ENCODE peak calls at places on chromosomes 5 and 9, in seven cellular contexts. J is naive thymus-derived CD4-positive, alpha-beta T cell; E is dorsolateral prefrontal cortex; T is ovary; L is aorta; O is breast epithelium; R is upper lobe of right lung. Z is an unnamed sample.
A peak's percentile ranks its signal among the peaks of the same experiment; 100 is the strongest.

GRCh38 chr9:77598961-77599360 is 49.2 kb downstream of the GNA14 start:
- DNase-seq in E (no peak), R (no peak), J (no peak), T (no peak), L (no peak), O (no peak), Z (no peak)

GRCh38 chr9:125524522-125524921 is 182.5 kb downstream of the MAPKAP1 start:
- DNase-seq in T (no peak), R (no peak), O (no peak), J (no peak), L (no peak), E (no peak), Z (no peak)

GRCh38 chr5:158534203-158534602 is 565.5 kb downstream of the EBF1 start:
- DNase-seq in E (no peak), J (no peak), L (no peak), R (no peak), O (no peak), T (no peak), Z (no peak)

GRCh38 chr5:1048861-1049838 is 40.5 kb downstream of the NKD2 start:
- DNase-seq in J (no peak), O (no peak), R (no peak), T (no peak), L (peak; percentile 67), E (peak; percentile 37), Z (no peak)

GRCh38 chr5:173291722-173292658 is 36.2 kb downstream of the STC2 start:
- DNase-seq in T (no peak), J (no peak), L (peak; percentile 27), O (peak; percentile 49), R (no peak), E (no peak), Z (no peak)

GRCh38 chr5:125538469-125538868 is 792.0 kb upstream of the ZNF608 start:
- DNase-seq in J (no peak), R (no peak), E (no peak), O (no peak), L (no peak), T (no peak), Z (no peak)

GRCh38 chr9:38682713-38683112 is 37.2 kb downstream of the FAM240B start:
- DNase-seq in E (no peak), J (no peak), R (no peak), L (no peak), T (no peak), O (no peak), Z (no peak)

GRCh38 chr5:106940986-106941385 is 729.8 kb downstream of the EFNA5 start:
- DNase-seq in L (no peak), O (no peak), J (no peak), E (no peak), T (no peak), R (no peak), Z (no peak)

GRCh38 chr5:144273232-144274027 is 102.8 kb downstream of the KCTD16 start:
- DNase-seq in L (no peak), E (no peak), J (no peak), R (no peak), O (no peak), T (no peak), Z (no peak)

GRCh38 chr5:76787237-76787636 is 31.6 kb upstream of the F2RL1 start:
- DNase-seq in O (peak; percentile 29), E (no peak), J (no peak), R (no peak), L (peak; percentile 68), T (peak; percentile 39), Z (no peak)

GRCh38 chr5:4700082-4700481 is 440.0 kb upstream of the ADAMTS16 start:
- DNase-seq in R (peak; percentile 85), L (peak; percentile 78), J (no peak), T (no peak), O (peak; percentile 78), E (peak; percentile 71), Z (no peak)

GRCh38 chr9:18235181-18235908 is 238.6 kb upstream of the ADAMTSL1 start:
- DNase-seq in T (no peak), J (no peak), R (no peak), O (no peak), E (no peak), L (no peak), Z (no peak)

GRCh38 chr9:37283730-37284235 is 138.7 kb upstream of the GRHPR start:
- DNase-seq in O (no peak), E (no peak), L (no peak), R (no peak), J (no peak), T (no peak), Z (no peak)

GRCh38 chr9:105328872-105329728 is 84.6 kb downstream of the SLC44A1 start:
- DNase-seq in E (peak; percentile 60), T (no peak), J (no peak), O (no peak), L (no peak), R (no peak), Z (no peak)

GRCh38 chr9:109799792-109800191 is 19.8 kb downstream of the PALM2AKAP2 start:
- DNase-seq in E (no peak), R (no peak), J (no peak), T (no peak), O (no peak), L (no peak), Z (no peak)

GRCh38 chr5:74149395-74149794 is 491.1 kb downstream of the ENC1 start:
- DNase-seq in J (no peak), O (peak; percentile 48), T (peak; percentile 29), E (no peak), L (no peak), R (peak; percentile 69), Z (no peak)

GRCh38 chr9:65435464-65435863 is 150.5 kb upstream of the FOXD4L5 start:
- DNase-seq in O (no peak), T (no peak), J (no peak), E (no peak), L (no peak), R (no peak), Z (no peak)

GRCh38 chr5:79959407-79959806 is 31.7 kb downstream of the MTX3 start:
- DNase-seq in R (no peak), O (no peak), E (no peak), J (no peak), T (no peak), L (no peak), Z (no peak)

GRCh38 chr9:4061717-4062116 is 238.2 kb downstream of the GLIS3 start:
- DNase-seq in E (no peak), J (no peak), L (no peak), T (no peak), R (no peak), O (no peak), Z (no peak)

GRCh38 chr9:30075022-30075421 is 2309.4 kb upstream of the ACO1 start:
- DNase-seq in T (no peak), L (no peak), J (no peak), O (no peak), R (no peak), E (no peak), Z (no peak)

DNA sequence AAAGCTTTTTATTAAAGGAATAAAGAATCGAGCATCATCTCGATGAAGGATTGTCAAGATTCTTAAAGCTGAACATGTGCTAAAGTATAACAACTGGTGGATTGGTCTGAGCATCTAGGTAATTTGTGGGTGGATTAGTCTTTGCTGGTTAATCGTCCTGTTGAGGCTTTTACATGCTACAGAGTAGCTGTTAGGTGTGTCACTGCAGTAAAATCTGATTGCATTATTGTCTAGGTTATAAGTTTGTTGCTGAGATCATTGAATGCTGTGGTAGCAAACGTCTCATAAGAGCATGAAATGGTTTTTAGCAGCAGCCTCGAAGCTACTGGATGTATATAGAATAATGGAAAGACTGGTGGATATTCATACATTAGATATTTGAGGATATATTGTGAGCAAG is 7.2 kb downstream of the FBXO38 start:
- DNase-seq in J (no peak), T (no peak), R (no peak), E (no peak), L (no peak), O (no peak), Z (no peak)
- H3K4me3 ChIP-seq in J (no peak overlapping the region), T (no peak overlapping the region), R (no peak overlapping the region), E (no peak overlapping the region), L (no peak overlapping the region), O (no peak overlapping the region), Z (no peak overlapping the region)

DNA sequence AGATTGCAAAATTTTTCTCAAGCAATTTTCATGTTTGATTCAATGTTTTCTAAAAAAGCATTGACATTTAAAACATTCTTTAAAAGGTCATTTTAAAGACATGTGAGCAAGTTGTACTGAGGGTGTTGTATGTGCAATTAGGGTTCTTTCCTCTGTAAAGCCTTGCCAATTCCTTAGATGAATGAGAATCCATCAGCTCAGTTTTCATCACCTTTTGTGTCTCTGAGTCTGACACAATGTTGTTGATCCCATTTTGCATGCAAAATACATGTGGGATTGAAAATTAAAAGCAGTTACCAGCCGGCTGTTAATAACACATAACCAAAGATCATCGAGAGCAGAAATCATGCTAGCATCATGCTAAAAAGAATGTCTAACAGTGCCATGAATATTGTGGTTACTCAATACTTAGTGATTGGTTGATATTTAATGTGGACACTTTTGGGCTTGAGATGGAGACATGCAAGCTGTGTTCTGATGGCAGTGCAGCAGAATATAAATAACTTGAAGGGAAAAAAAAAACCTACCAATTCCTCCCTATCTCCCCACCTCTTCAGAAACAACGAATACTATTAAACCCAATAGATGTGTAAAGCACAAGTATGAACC is 57.6 kb downstream of the FGF10 start:
- DNase-seq in R (no peak), L (no peak), T (no peak), E (no peak), O (no peak), J (no peak), Z (no peak)
- H3K4me3 ChIP-seq in R (no peak overlapping the region), L (no peak overlapping the region), T (no peak overlapping the region), E (no peak overlapping the region), O (no peak overlapping the region), J (no peak overlapping the region), Z (no peak overlapping the region)

DNA sequence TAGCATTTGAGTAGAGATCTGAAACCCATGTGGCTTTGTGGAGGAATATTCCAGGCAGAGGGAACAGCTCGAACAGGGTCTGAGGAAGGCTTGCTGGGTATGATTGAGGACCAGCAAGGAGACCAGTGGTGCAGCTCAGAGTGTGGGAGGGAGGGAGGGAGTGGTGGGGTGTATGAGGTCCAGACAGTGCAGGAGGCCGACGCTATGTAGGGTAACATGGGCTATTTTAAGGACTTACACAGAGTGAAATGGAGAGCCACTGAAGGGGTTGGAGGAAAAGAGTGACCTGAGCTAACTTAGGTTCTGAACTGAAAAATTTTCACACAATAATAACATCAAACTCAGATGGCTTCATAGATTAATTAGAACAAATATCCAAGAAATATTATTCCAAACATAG is 41.9 kb downstream of the HMGXB3 start:
- DNase-seq in L (no peak), R (no peak), O (no peak), T (no peak), E (no peak), J (no peak), Z (no peak)
- H3K4me3 ChIP-seq in L (no peak overlapping the region), R (no peak overlapping the region), O (no peak overlapping the region), T (no peak overlapping the region), E (no peak overlapping the region), J (no peak overlapping the region), Z (no peak overlapping the region)

GRCh38 chr9:113649054-113649453 is 185.5 kb downstream of the RGS3 start:
- DNase-seq in T (no peak), R (peak; percentile 67), E (peak; percentile 89), L (no peak), J (no peak), O (no peak), Z (no peak)

GRCh38 chr9:113648586-113648985 is 185.1 kb downstream of the RGS3 start:
- DNase-seq in E (no peak), L (no peak), T (no peak), J (no peak), O (no peak), R (no peak), Z (no peak)

GRCh38 chr9:113646946-113647914 is 183.7 kb downstream of the RGS3 start:
- DNase-seq in J (no peak), O (no peak), R (peak; percentile 40), T (no peak), E (no peak), L (no peak), Z (no peak)

GRCh38 chr9:113646491-113646890 is 183.0 kb downstream of the RGS3 start:
- DNase-seq in E (no peak), L (no peak), O (no peak), R (peak; percentile 34), J (no peak), T (no peak), Z (no peak)

GRCh38 chr9:113648048-113648447 is 184.5 kb downstream of the RGS3 start:
- DNase-seq in J (no peak), E (no peak), L (no peak), T (no peak), R (peak; percentile 34), O (no peak), Z (no peak)
- H3K4me3 ChIP-seq in J (no peak overlapping the region), E (no peak overlapping the region), L (no peak overlapping the region), T (no peak overlapping the region), R (no peak overlapping the region), O (no peak overlapping the region), Z (no peak overlapping the region)